ENCODE peak calls at places on chromosomes 2 and 18, in four cellular contexts. F is GM13976, L is omental fat pad, O is EH. B is an unnamed sample.

GRCh38 chr2:156680266-156680665 is 244.1 kb downstream of the GPD2 start:
- DNase-seq in O (no peak), L (no peak), F (no peak), B (no peak)

GRCh38 chr18:22703883-22704626 is 229.1 kb upstream of the RBBP8 start:
- DNase-seq in F (peak; percentile 75), L (no peak), O (peak; percentile 67), B (no peak)

GRCh38 chr18:48669180-48669675 is 130.4 kb downstream of the CTIF start:
- DNase-seq in L (no peak), O (no peak), F (no peak), B (no peak)

GRCh38 chr2:9699139-9699823 is 68.5 kb upstream of the YWHAQ start:
- DNase-seq in L (no peak), F (no peak), O (peak; percentile 86), B (no peak)

GRCh38 chr2:110874565-110875383 is 142.4 kb downstream of the ACOXL start:
- DNase-seq in L (no peak), F (peak; percentile 68), O (no peak), B (peak; percentile 77)

GRCh38 chr18:59715966-59716369 is 18.7 kb upstream of the CCBE1 start:
- DNase-seq in F (no peak), L (no peak), O (peak; percentile 98), B (no peak)

GRCh38 chr2:20434588-20435294 is 12.1 kb upstream of the RHOB start:
- DNase-seq in L (no peak), O (no peak), F (no peak), B (no peak)

GRCh38 chr2:152097291-152098032 is 1.4 kb downstream of the CACNB4 start:
- DNase-seq in F (no peak), O (peak; percentile 47), L (no peak), B (no peak)

GRCh38 chr2:17877811-17878221 is 651 bp upstream of the KCNS3 start:
- DNase-seq in O (peak; percentile 6), F (peak; percentile 44), L (no peak), B (peak; percentile 9)

GRCh38 chr2:72153026-72153791 is 5.5 kb upstream of the CYP26B1 start:
- DNase-seq in L (no peak), F (no peak), O (no peak), B (no peak)

GRCh38 chr2:86238354-86238753 is 39.1 kb downstream of the MRPL35 start:
- DNase-seq in O (no peak), F (peak; percentile 76), L (no peak), B (peak; percentile 73)

GRCh38 chr2:15811367-15811766 is 129.0 kb upstream of the MYCN start:
- DNase-seq in F (no peak), O (no peak), L (no peak), B (no peak)

GRCh38 chr2:105078906-105079305 is 41.0 kb downstream of the MRPS9 start:
- DNase-seq in L (no peak), F (no peak), O (peak; percentile 3), B (no peak)

GRCh38 chr2:72892506-72893173 is 5.4 kb downstream of the SPR start:
- DNase-seq in O (peak; percentile 78), L (no peak), F (peak; percentile 83), B (no peak)

GRCh38 chr2:96117701-96118588 is 1.6 kb upstream of the ADRA2B start:
- DNase-seq in O (peak; percentile 13), F (no peak), L (no peak), B (no peak)

GRCh38 chr2:33408109-33408508 is 68.3 kb upstream of the RASGRP3 start:
- DNase-seq in O (no peak), F (no peak), L (no peak), B (no peak)

GRCh38 chr2:23568257-23569190 is 183.5 kb downstream of the KLHL29 start:
- DNase-seq in O (peak; percentile 59), L (no peak), F (no peak), B (no peak)

GRCh38 chr2:145777297-145777696 is 1257.4 kb upstream of the ZEB2 start:
- DNase-seq in O (peak; percentile 48), L (no peak), F (no peak), B (no peak)

GRCh38 chr2:111944536-111945210 is 46.3 kb downstream of the MERTK start:
- DNase-seq in O (no peak), F (no peak), L (no peak), B (no peak)

GRCh38 chr2:172806426-172807008 is 70.9 kb downstream of the RAPGEF4 start:
- DNase-seq in L (no peak), O (peak; percentile 57), F (peak; percentile 41), B (peak; percentile 11)

GRCh38 chr2:106009096-106009495 is 185.0 kb downstream of the UXS1 start:
- DNase-seq in F (no peak), O (no peak), L (no peak), B (no peak)

GRCh38 chr2:194103941-194104655 is 1552.9 kb upstream of the SLC39A10 start:
- DNase-seq in O (no peak), L (no peak), F (no peak), B (peak; percentile 1)

GRCh38 chr2:60581461-60582282 is 28.2 kb upstream of the BCL11A start:
- DNase-seq in F (peak; percentile 90), O (peak; percentile 58), L (no peak), B (peak; percentile 82)

B was measured in GM06990.